ENCODE peak calls at places on chromosomes 13 and 19, in six cellular contexts. N, M, L, C, E and K are unnamed samples.

GRCh38 chr19:53989600-53990533 is 1.6 kb upstream of the CACNG6 start:
- DNase-seq in N (no peak), M (no peak), L (no peak), C (no peak), E (no peak), K (no peak)

GRCh38 chr19:35429698-35430097 is 18.4 kb upstream of the FFAR2 start:
- DNase-seq in M (no peak), C (no peak), N (no peak), L (no peak), E (no peak), K (peak)

GRCh38 chr13:35994131-35994966 is 136.8 kb downstream of the DCLK1 start:
- DNase-seq in N (peak), M (no peak), C (no peak), E (no peak), L (no peak), K (no peak)

GRCh38 chr19:19202707-19203011 is 555 bp downstream of the NR2C2AP start:
- DNase-seq in L (no peak), C (no peak), M (no peak), E (no peak), N (no peak), K (no peak)

GRCh38 chr19:35828694-35829301 is 16.2 kb upstream of the PRODH2 start:
- DNase-seq in E (peak), M (no peak), C (no peak), N (no peak), L (peak), K (peak)

GRCh38 chr13:109113427-109113826 is 484.0 kb downstream of the MYO16 start:
- DNase-seq in M (no peak), E (no peak), N (no peak), C (no peak), L (no peak), K (no peak)

GRCh38 chr19:54430306-54431254 is 15.3 kb downstream of the TTYH1 start:
- DNase-seq in M (peak), N (no peak), E (no peak), C (peak), L (no peak), K (no peak)

GRCh38 chr19:1929051-1929742 is 11.8 kb upstream of the CSNK1G2 start:
- DNase-seq in C (peak), N (peak), E (peak), M (peak), L (peak), K (peak)

GRCh38 chr19:7869453-7869909 is 4.7 kb downstream of the PRR36 start:
- DNase-seq in M (peak), C (peak), N (no peak), L (peak), E (no peak), K (peak)

GRCh38 chr13:36421447-36421846 is 10.8 kb upstream of the CCNA1 start:
- DNase-seq in M (no peak), C (no peak), E (no peak), L (no peak), N (no peak), K (no peak)

GRCh38 chr13:98580420-98580819 is 3.5 kb upstream of the STK24 start:
- DNase-seq in M (no peak), E (no peak), C (no peak), L (no peak), N (no peak), K (no peak)

GRCh38 chr13:41345921-41346589 is 35.0 kb downstream of the NAA16 start:
- DNase-seq in C (no peak), E (no peak), M (no peak), L (no peak), N (no peak), K (no peak)

GRCh38 chr19:16360738-16361137 is 36.1 kb downstream of the KLF2 start:
- DNase-seq in L (no peak), N (no peak), C (no peak), M (no peak), E (no peak), K (no peak)